ENCODE peak calls at places on chromosomes 11 and 22, in ten cellular contexts. J is HuH-7, F is RWPE1, A is GM19239, N is ovary, L is iris pigment epithelial cell, M is SW 1271, H is pons, B is psoas muscle, R is A549. Q is an unnamed sample.

GRCh38 chr11:63871962-63872832 is 33.3 kb downstream of the MARK2 start:
- DNase-seq in J (peak), F (peak), A (peak), N (peak), L (peak), M (peak), H (peak), B (peak), R (peak), Q (peak)

GRCh38 chr11:28585007-28585406 is 476.8 kb downstream of the METTL15 start:
- DNase-seq in J (no peak), F (peak), A (no peak), N (no peak), L (peak), M (no peak), H (no peak), B (no peak), R (no peak), Q (peak)

GRCh38 chr11:46669606-46670243 is 30.7 kb downstream of the ARHGAP1 start:
- DNase-seq in J (peak), F (no peak), A (no peak), N (no peak), L (peak), M (no peak), H (peak), B (no peak), R (peak), Q (no peak)

GRCh38 chr11:3939211-3939610 is 83.7 kb downstream of the STIM1 start:
- DNase-seq in J (no peak), F (no peak), A (no peak), N (no peak), L (peak), M (no peak), H (no peak), B (no peak), R (no peak), Q (peak)

GRCh38 chr11:44609028-44609782 is 43.7 kb downstream of the CD82 start:
- DNase-seq in J (no peak), F (no peak), A (peak), N (no peak), L (no peak), M (no peak), H (no peak), B (no peak), R (no peak), Q (no peak)

GRCh38 chr11:23732026-23732425 is 764.8 kb upstream of the LUZP2 start:
- DNase-seq in J (peak), F (no peak), A (no peak), N (no peak), L (peak), M (no peak), H (no peak), B (no peak), R (no peak), Q (peak)

GRCh38 chr22:24208012-24208749 is 26.9 kb downstream of the SUSD2 start:
- DNase-seq in J (no peak), F (peak), A (no peak), N (no peak), L (peak), M (peak), H (peak), B (peak), R (peak), Q (peak)

GRCh38 chr11:78742430-78742829 is 167.8 kb upstream of the NARS2 start:
- DNase-seq in J (no peak), F (peak), A (no peak), N (no peak), L (no peak), M (no peak), H (peak), B (peak), R (no peak), Q (no peak)

GRCh38 chr11:2928605-2929510 is at the start of gene PHLDA2:
- DNase-seq in J (peak), F (peak), A (no peak), N (peak), L (peak), M (no peak), H (no peak), B (peak), R (peak), Q (peak)